ENCODE peak calls at places on chromosome 17, in six cellular contexts. V is ovary, X is BJ, Q is psoas muscle, Z is colonic mucosa, H is AG04450. E is an unnamed sample.

GRCh38 chr17:17186051-17186450 is 20.1 kb downstream of the PLD6 start:
- DNase-seq in V (no peak), X (no peak), Q (no peak), Z (no peak), H (no peak), E (no peak)

GRCh38 chr17:82212331-82213250 is at the start of gene CCDC57:
- DNase-seq in V (peak), X (no peak), Q (peak), Z (peak), H (no peak), E (no peak)

GRCh38 chr17:39271546-39271945 is 45.8 kb upstream of the STAC2 start:
- DNase-seq in V (no peak), X (no peak), Q (no peak), Z (no peak), H (peak), E (no peak)

GRCh38 chr17:6786618-6787017 is 10.6 kb downstream of the FBXO39 start:
- DNase-seq in V (no peak), X (peak), Q (no peak), Z (no peak), H (peak), E (no peak)

GRCh38 chr17:27532269-27533067 is 76.2 kb downstream of the KSR1 start:
- DNase-seq in V (no peak), X (no peak), Q (peak), Z (no peak), H (peak), E (no peak)

GRCh38 chr17:53227101-53227500 is 595.6 kb upstream of the KIF2B start:
- DNase-seq in V (no peak), X (no peak), Q (no peak), Z (no peak), H (no peak), E (no peak)

GRCh38 chr17:39754958-39755549 is 17.3 kb downstream of the GRB7 start:
- DNase-seq in V (no peak), X (no peak), Q (no peak), Z (peak), H (no peak), E (no peak)

GRCh38 chr17:47852113-47852949 is 1.4 kb upstream of the SP6 start:
- DNase-seq in V (no peak), X (no peak), Q (no peak), Z (no peak), H (no peak), E (no peak)

GRCh38 chr17:29582254-29582765 is 7.1 kb downstream of the GIT1 start:
- DNase-seq in V (no peak), X (no peak), Q (no peak), Z (no peak), H (no peak), E (no peak)

GRCh38 chr17:31390748-31391495 is 553 bp upstream of the RAB11FIP4 start:
- DNase-seq in V (peak), X (no peak), Q (no peak), Z (no peak), H (no peak), E (no peak)

GRCh38 chr17:78343433-78344201 is 16.3 kb downstream of the SOCS3 start:
- DNase-seq in V (no peak), X (no peak), Q (no peak), Z (peak), H (no peak), E (no peak)
- H3K4me3 ChIP-seq in V (no peak), X (no peak), Q (peak), Z (no peak), H (no peak), E (no peak)

GRCh38 chr17:44747566-44747965 is 11.2 kb upstream of the ADAM11 start:
- DNase-seq in V (no peak), X (no peak), Q (no peak), Z (no peak), H (no peak), E (no peak)

GRCh38 chr17:44752953-44753861 is 5.6 kb upstream of the ADAM11 start:
- DNase-seq in V (no peak), X (no peak), Q (no peak), Z (no peak), H (no peak), E (no peak)

GRCh38 chr17:44751331-44751730 is 7.5 kb upstream of the ADAM11 start:
- DNase-seq in V (no peak), X (no peak), Q (no peak), Z (no peak), H (no peak), E (no peak)

GRCh38 chr17:44751806-44752205 is 7.0 kb upstream of the ADAM11 start:
- DNase-seq in V (no peak), X (no peak), Q (no peak), Z (no peak), H (no peak), E (no peak)

GRCh38 chr17:44749076-44750020 is 9.4 kb upstream of the ADAM11 start:
- DNase-seq in V (no peak), X (no peak), Q (no peak), Z (no peak), H (no peak), E (no peak)
- TF ChIP-seq CTCF in V (no peak), X (no peak), Q (no peak), Z (no peak), H (no peak), E (no peak)

DNA sequence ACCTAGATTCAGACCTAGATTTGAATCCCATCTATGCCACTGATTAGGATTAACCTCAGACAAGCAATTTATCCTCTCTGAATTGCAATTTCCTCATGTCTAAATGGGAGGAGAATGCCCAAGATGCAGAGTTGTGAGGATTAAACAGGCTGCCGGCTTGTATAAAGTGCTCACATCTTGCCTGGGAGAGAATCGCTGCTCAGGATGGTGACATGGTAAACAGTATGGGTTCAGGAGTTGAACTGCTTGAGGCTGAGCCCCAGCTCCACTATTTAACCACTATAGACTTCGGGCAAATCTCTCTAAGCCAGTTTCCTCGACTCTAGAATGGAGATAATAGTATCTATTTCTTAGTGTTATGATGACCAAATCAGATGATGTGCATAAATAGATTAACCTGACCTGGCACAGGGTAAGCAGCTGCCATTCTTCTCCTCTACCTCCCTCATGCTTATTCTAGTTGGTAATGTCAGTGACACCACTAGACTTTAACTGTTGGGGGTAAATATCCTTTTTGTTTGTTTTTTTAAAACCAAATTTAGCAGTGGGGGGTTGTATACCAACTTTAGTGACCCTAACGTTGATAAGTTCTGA is 732 bp upstream of the RPL27 start:
- DNase-seq in V (no peak), X (no peak), Q (no peak), Z (no peak), H (no peak), E (no peak)
- H3K4me3 ChIP-seq in V (no peak), X (peak), Q (peak), Z (peak), H (peak), E (peak)

GRCh38 chr17:76148015-76148326 is 6.9 kb upstream of the FOXJ1 start:
- DNase-seq in V (no peak), X (no peak), Q (no peak), Z (no peak), H (no peak), E (no peak)
- TF ChIP-seq CTCF in V (no peak), X (no peak), Q (no peak), Z (no peak), H (no peak), E (no peak)

DNA sequence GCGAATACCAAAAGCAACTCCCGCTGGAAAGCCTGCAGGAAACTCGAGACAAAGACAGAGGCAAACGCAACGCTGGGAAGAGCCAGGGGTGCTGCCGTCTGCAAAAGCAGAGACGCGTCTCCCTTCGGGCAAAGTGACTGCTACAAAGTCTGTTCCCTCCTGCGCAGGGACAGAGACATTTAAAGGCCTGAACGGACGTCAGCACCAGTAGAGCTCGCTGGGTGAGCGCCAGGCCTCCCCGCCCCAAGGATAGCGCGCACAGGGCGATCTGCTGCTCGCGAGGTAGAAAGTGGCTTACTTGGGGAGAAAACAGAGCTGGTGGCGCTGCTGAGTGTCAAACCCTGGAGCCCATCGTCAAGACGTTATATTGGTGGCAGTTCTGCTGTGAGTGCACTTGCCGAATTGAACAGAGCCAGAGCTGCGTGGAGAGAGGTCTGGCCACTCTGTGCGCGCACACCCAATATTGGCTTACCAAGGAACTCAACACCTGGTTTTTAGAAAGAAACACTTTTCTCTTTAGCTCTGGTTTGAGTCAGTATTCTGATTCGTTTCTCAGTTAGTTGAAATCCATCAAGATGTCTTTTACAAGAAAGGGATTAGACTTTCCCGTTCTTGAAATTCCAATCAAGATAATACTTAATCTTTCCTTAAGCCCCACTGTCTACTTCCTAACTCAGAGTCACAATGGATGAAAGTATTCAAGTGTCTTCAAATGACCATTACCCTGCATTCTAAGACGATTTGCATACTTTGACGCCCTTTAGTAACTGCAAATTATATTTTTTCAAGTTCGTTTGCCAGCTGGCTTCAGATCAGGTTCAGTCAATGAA is 190.1 kb downstream of the USP22 start:
- DNase-seq in V (peak), X (no peak), Q (peak), Z (no peak), H (no peak), E (no peak)
- H3K4me3 ChIP-seq in V (peak), X (no peak), Q (peak), Z (no peak), H (peak), E (no peak)

GRCh38 chr17:80064696-80065095 is 28.3 kb downstream of the CCDC40 start:
- DNase-seq in V (no peak), X (no peak), Q (no peak), Z (no peak), H (no peak), E (no peak)

GRCh38 chr17:80060629-80061028 is 24.2 kb downstream of the CCDC40 start:
- DNase-seq in V (no peak), X (no peak), Q (no peak), Z (no peak), H (no peak), E (peak)

GRCh38 chr17:80058311-80058955 is 22.0 kb downstream of the CCDC40 start:
- DNase-seq in V (no peak), X (no peak), Q (no peak), Z (no peak), H (no peak), E (no peak)

GRCh38 chr17:80063815-80064585 is 27.6 kb downstream of the CCDC40 start:
- DNase-seq in V (peak), X (no peak), Q (peak), Z (peak), H (peak), E (peak)

GRCh38 chr17:80061421-80061820 is 25.0 kb downstream of the CCDC40 start:
- DNase-seq in V (no peak), X (no peak), Q (no peak), Z (no peak), H (no peak), E (no peak)
- TF ChIP-seq CTCF in V (no peak), X (no peak), Q (no peak), Z (no peak), H (no peak), E (no peak)